ENCODE peak calls at places on chromosomes 4 and X, in ten cellular contexts. D is sciatic nerve, Z is fibroblast of the aortic adventitia, F is iris pigment epithelial cell, S is fibroblast of lung, I is HCT116, J is WTC11, H is GM13977, C is AML-193, L is GM03348. G is an unnamed sample.

GRCh38 chr4:111070390-111070789 is 447.5 kb upstream of the PITX2 start:
- DNase-seq in J (no peak), L (peak), S (no peak), C (no peak), D (no peak), I (no peak), Z (peak), H (no peak), F (no peak), G (no peak)

GRCh38 chr4:158459085-158459820 is 62.4 kb upstream of the RXFP1 start:
- DNase-seq in J (no peak), L (no peak), D (no peak), S (no peak), F (no peak), Z (peak), I (no peak), H (no peak), C (no peak), G (no peak)

GRCh38 chrX:113001836-113002235 is 161.2 kb upstream of the AMOT start:
- DNase-seq in I (no peak), D (no peak), J (no peak), L (peak), C (no peak), S (no peak), H (no peak), F (no peak), Z (no peak), G (no peak)

GRCh38 chr4:82247171-82247570 is 126.6 kb downstream of the HNRNPD start:
- DNase-seq in I (no peak), Z (no peak), C (no peak), J (no peak), L (no peak), S (no peak), F (no peak), D (no peak), H (no peak), G (no peak)

GRCh38 chr4:183163135-183163534 is 64.1 kb downstream of the WWC2 start:
- DNase-seq in I (no peak), D (no peak), L (no peak), Z (peak), F (no peak), J (no peak), H (no peak), C (no peak), S (no peak), G (no peak)

GRCh38 chrX:42276982-42277690 is 353.8 kb upstream of the CASK start:
- DNase-seq in S (no peak), L (no peak), H (no peak), C (no peak), J (no peak), F (no peak), D (no peak), I (no peak), Z (no peak), G (no peak)

GRCh38 chr4:4387531-4388311 is 819 bp downstream of the NSG1 start:
- DNase-seq in H (peak), F (no peak), Z (no peak), J (peak), S (no peak), C (no peak), I (no peak), L (no peak), D (no peak), G (peak)

GRCh38 chrX:42807393-42807792 is 29.4 kb upstream of the PPP1R2C start:
- DNase-seq in Z (no peak), F (no peak), S (no peak), J (no peak), C (no peak), L (no peak), H (no peak), I (no peak), D (no peak), G (no peak)

GRCh38 chr4:145301386-145302080 is 121.1 kb upstream of the OTUD4 start:
- DNase-seq in H (no peak), Z (no peak), L (no peak), D (no peak), J (no peak), S (peak), F (peak), I (no peak), C (no peak), G (no peak)

GRCh38 chr4:79413486-79413885 is 5.5 kb upstream of the GK2 start:
- DNase-seq in Z (no peak), S (no peak), H (no peak), C (no peak), J (no peak), L (no peak), D (no peak), I (no peak), F (no peak), G (no peak)

GRCh38 chr4:184347251-184348239 is 126.8 kb downstream of the IRF2 start:
- DNase-seq in C (peak), S (peak), H (peak), L (peak), I (no peak), D (no peak), J (peak), F (peak), Z (peak), G (no peak)

GRCh38 chr4:81963005-81963404 is 410.8 kb downstream of the HNRNPD start:
- DNase-seq in H (no peak), C (no peak), Z (no peak), I (no peak), L (no peak), D (no peak), J (no peak), F (no peak), S (no peak), G (no peak)

GRCh38 chrX:17376381-17377046 is 1.5 kb downstream of the NHS start:
- DNase-seq in J (no peak), L (peak), C (no peak), I (no peak), Z (peak), H (no peak), D (no peak), S (peak), F (no peak), G (no peak)

GRCh38 chr4:81631958-81632439 is 160.3 kb upstream of the RASGEF1B start:
- DNase-seq in L (peak), S (peak), H (no peak), C (no peak), Z (peak), F (peak), J (no peak), I (no peak), D (no peak), G (no peak)

GRCh38 chrX:133495464-133496391 is 80.4 kb upstream of the GPC4 start:
- DNase-seq in Z (peak), H (no peak), F (peak), J (no peak), C (no peak), D (peak), S (peak), L (peak), I (no peak), G (peak)

GRCh38 chr4:166386491-166387367 is 513.7 kb downstream of the TLL1 start:
- DNase-seq in D (no peak), S (peak), Z (peak), H (no peak), J (no peak), C (no peak), F (no peak), L (no peak), I (no peak), G (no peak)

GRCh38 chr4:75777589-75777988 is 53.2 kb downstream of the USO1 start:
- DNase-seq in Z (no peak), S (no peak), H (no peak), L (no peak), F (no peak), I (no peak), D (no peak), C (no peak), J (no peak), G (no peak)

GRCh38 chrX:66020578-66021406 is 19.1 kb downstream of the VSIG4 start:
- DNase-seq in D (no peak), H (no peak), S (no peak), C (peak), J (no peak), F (no peak), L (no peak), I (no peak), Z (no peak), G (no peak)

GRCh38 chrX:136728393-136728792 is 52.3 kb downstream of the ARHGEF6 start:
- DNase-seq in C (no peak), Z (no peak), S (no peak), D (no peak), L (no peak), J (no peak), H (no peak), F (no peak), I (no peak), G (no peak)

GRCh38 chrX:53486285-53486684 is 52.1 kb upstream of the HSD17B10 start:
- DNase-seq in I (no peak), C (no peak), H (no peak), D (no peak), S (no peak), L (no peak), J (no peak), F (no peak), Z (no peak), G (no peak)

GRCh38 chrX:110317079-110317819 is 636 bp downstream of the AMMECR1 start:
- DNase-seq in S (no peak), F (no peak), J (peak), I (no peak), H (peak), C (no peak), L (peak), D (peak), Z (no peak), G (peak)

GRCh38 chrX:45295587-45295986 is 94.9 kb upstream of the DIPK2B start:
- DNase-seq in C (no peak), L (no peak), J (no peak), I (peak), F (peak), H (no peak), D (no peak), Z (peak), S (peak), G (no peak)

GRCh38 chr4:106048250-106048931 is 153.1 kb downstream of the NPNT start:
- DNase-seq in H (no peak), J (no peak), C (no peak), I (no peak), S (peak), D (no peak), L (no peak), F (peak), Z (peak), G (no peak)

GRCh38 chr4:158067646-158068045 is 105.2 kb downstream of the GASK1B start:
- DNase-seq in D (no peak), C (no peak), F (peak), J (no peak), S (peak), L (peak), I (no peak), H (no peak), Z (peak), G (no peak)

GRCh38 chr4:86302242-86302641 is 57.6 kb downstream of the MAPK10 start:
- DNase-seq in D (no peak), Z (peak), F (peak), I (no peak), L (no peak), H (no peak), S (peak), J (peak), C (no peak), G (no peak)

GRCh38 chr4:154559141-154559841 is 3.5 kb upstream of the FGB start:
- DNase-seq in D (no peak), L (peak), J (peak), I (peak), Z (peak), H (peak), F (peak), S (peak), C (peak), G (no peak)

GRCh38 chrX:153598541-153599191 is at the start of gene CCNQ:
- DNase-seq in F (peak), Z (peak), H (no peak), S (peak), D (no peak), I (no peak), C (no peak), L (peak), J (peak), G (peak)

GRCh38 chr4:156038772-156039171 is 85.1 kb upstream of the CTSO start:
- DNase-seq in J (no peak), D (no peak), Z (no peak), L (no peak), S (no peak), F (no peak), I (no peak), C (no peak), H (no peak), G (no peak)

GRCh38 chr4:108135549-108136209 is 33.1 kb downstream of the LEF1 start:
- DNase-seq in S (no peak), Z (no peak), C (no peak), I (no peak), H (no peak), D (no peak), F (no peak), L (no peak), J (peak), G (no peak)

GRCh38 chr4:107153228-107153627 is 117.1 kb upstream of the DKK2 start:
- DNase-seq in J (peak), D (no peak), F (no peak), L (no peak), I (no peak), Z (peak), C (no peak), S (no peak), H (no peak), G (no peak)

GRCh38 chrX:39614680-39614998 is 483.1 kb downstream of the BCOR start:
- DNase-seq in C (no peak), L (no peak), J (no peak), H (no peak), S (no peak), D (no peak), I (no peak), F (no peak), Z (no peak), G (no peak)

GRCh38 chr4:104890598-104890997 is 256.1 kb upstream of the TET2 start:
- DNase-seq in S (no peak), C (no peak), D (no peak), Z (no peak), L (no peak), F (no peak), J (no peak), H (no peak), I (no peak), G (no peak)

GRCh38 chrX:136162827-136163427 is 15.6 kb downstream of the FHL1 start:
- DNase-seq in D (peak), I (peak), J (peak), H (no peak), C (peak), L (peak), F (peak), S (peak), Z (peak), G (peak)

GRCh38 chr4:152983774-152984411 is 47.8 kb downstream of the FHDC1 start:
- DNase-seq in H (no peak), S (peak), Z (peak), C (no peak), I (no peak), F (peak), J (no peak), D (no peak), L (peak), G (no peak)

GRCh38 chrX:47380268-47380667 is 9.9 kb downstream of the ZNF157 start:
- DNase-seq in C (peak), J (no peak), I (no peak), H (peak), Z (no peak), S (no peak), L (no peak), D (no peak), F (no peak), G (no peak)

GRCh38 chrX:80578518-80579105 is 158.4 kb downstream of the TENT5D start:
- DNase-seq in J (no peak), F (peak), H (peak), L (peak), Z (peak), D (no peak), I (peak), C (no peak), S (peak), G (no peak)

G was measured in posterior vena cava.